ENCODE peak calls at places on chromosomes 16 and 17, in eight cellular contexts. One of them, this sample, is unnamed.

GRCh38 chr17:63973247-63973646 is 529 bp upstream of the SCN4A start:
- DNase-seq in AG04450: no peak
- DNase-seq in BJ: no peak
- DNase-seq in hepatocyte: no peak
- DNase-seq in retinal pigment epithelial cell: no peak
- DNase-seq in mesenchymal stem cell: no peak
- DNase-seq in CD8-positive, alpha-beta T cell: no peak
- DNase-seq in ovary: no peak
- DNase-seq in this sample: no peak

GRCh38 chr17:29718446-29719039 is 95.8 kb upstream of the CORO6 start:
- DNase-seq in AG04450: no peak
- DNase-seq in retinal pigment epithelial cell: no peak
- DNase-seq in BJ: no peak
- DNase-seq in CD8-positive, alpha-beta T cell: no peak
- DNase-seq in ovary: no peak
- DNase-seq in mesenchymal stem cell: no peak
- DNase-seq in hepatocyte: no peak
- DNase-seq in this sample: no peak

GRCh38 chr17:19720631-19721426 is 4.4 kb upstream of the SLC47A2 start:
- DNase-seq in BJ: no peak
- DNase-seq in CD8-positive, alpha-beta T cell: no peak
- DNase-seq in ovary: no peak
- DNase-seq in hepatocyte: peak; percentile 79
- DNase-seq in AG04450: no peak
- DNase-seq in mesenchymal stem cell: no peak
- DNase-seq in retinal pigment epithelial cell: no peak
- DNase-seq in this sample: no peak

GRCh38 chr16:22220076-22220453 is 14.0 kb downstream of the EEF2K start:
- DNase-seq in CD8-positive, alpha-beta T cell: no peak
- DNase-seq in AG04450: no peak
- DNase-seq in retinal pigment epithelial cell: no peak
- DNase-seq in BJ: no peak
- DNase-seq in mesenchymal stem cell: peak; percentile 61
- DNase-seq in hepatocyte: peak; percentile 28
- DNase-seq in ovary: peak; percentile 62
- DNase-seq in this sample: no peak

GRCh38 chr17:64343833-64344637 is 46.6 kb downstream of the PECAM1 start:
- DNase-seq in retinal pigment epithelial cell: peak; percentile 20
- DNase-seq in AG04450: peak; percentile 46
- DNase-seq in ovary: peak; percentile 59
- DNase-seq in CD8-positive, alpha-beta T cell: no peak
- DNase-seq in mesenchymal stem cell: peak; percentile 95
- DNase-seq in BJ: no peak
- DNase-seq in hepatocyte: peak; percentile 69
- DNase-seq in this sample: no peak

GRCh38 chr17:37292429-37293139 is 83.2 kb upstream of the C17orf78 start:
- DNase-seq in retinal pigment epithelial cell: no peak
- DNase-seq in ovary: no peak
- DNase-seq in AG04450: no peak
- DNase-seq in mesenchymal stem cell: no peak
- DNase-seq in hepatocyte: no peak
- DNase-seq in BJ: no peak
- DNase-seq in CD8-positive, alpha-beta T cell: no peak
- DNase-seq in this sample: no peak

GRCh38 chr17:82793974-82794620 is 42.2 kb downstream of the TBCD start:
- DNase-seq in CD8-positive, alpha-beta T cell: no peak
- DNase-seq in ovary: no peak
- DNase-seq in hepatocyte: peak; percentile 49
- DNase-seq in retinal pigment epithelial cell: no peak
- DNase-seq in BJ: no peak
- DNase-seq in AG04450: no peak
- DNase-seq in mesenchymal stem cell: no peak
- DNase-seq in this sample: no peak

GRCh38 chr16:82649766-82650165 is 23.0 kb downstream of the CDH13 start:
- DNase-seq in ovary: no peak
- DNase-seq in retinal pigment epithelial cell: peak; percentile 59
- DNase-seq in CD8-positive, alpha-beta T cell: no peak
- DNase-seq in hepatocyte: no peak
- DNase-seq in mesenchymal stem cell: no peak
- DNase-seq in BJ: no peak
- DNase-seq in AG04450: no peak
- DNase-seq in this sample: no peak

GRCh38 chr16:69131167-69131748 is 1.1 kb downstream of the CHTF8 start:
- DNase-seq in CD8-positive, alpha-beta T cell: no peak
- DNase-seq in AG04450: no peak
- DNase-seq in ovary: no peak
- DNase-seq in BJ: no peak
- DNase-seq in mesenchymal stem cell: peak; percentile 38
- DNase-seq in retinal pigment epithelial cell: no peak
- DNase-seq in hepatocyte: peak; percentile 36
- DNase-seq in this sample: no peak

GRCh38 chr16:52577130-52577706 is 30.3 kb upstream of the TOX3 start:
- DNase-seq in mesenchymal stem cell: no peak
- DNase-seq in hepatocyte: no peak
- DNase-seq in retinal pigment epithelial cell: no peak
- DNase-seq in CD8-positive, alpha-beta T cell: no peak
- DNase-seq in AG04450: no peak
- DNase-seq in ovary: no peak
- DNase-seq in BJ: no peak
- DNase-seq in this sample: no peak

GRCh38 chr17:27323538-27324212 is 29.8 kb downstream of the WSB1 start:
- DNase-seq in CD8-positive, alpha-beta T cell: no peak
- DNase-seq in hepatocyte: peak; percentile 80
- DNase-seq in AG04450: no peak
- DNase-seq in mesenchymal stem cell: peak; percentile 62
- DNase-seq in ovary: peak; percentile 44
- DNase-seq in BJ: peak; percentile 31
- DNase-seq in retinal pigment epithelial cell: no peak
- DNase-seq in this sample: peak; percentile 23

GRCh38 chr16:9138021-9138680 is 46.7 kb downstream of the HAPSTR1 start:
- DNase-seq in retinal pigment epithelial cell: no peak
- DNase-seq in ovary: no peak
- DNase-seq in BJ: no peak
- DNase-seq in hepatocyte: no peak
- DNase-seq in AG04450: no peak
- DNase-seq in CD8-positive, alpha-beta T cell: no peak
- DNase-seq in mesenchymal stem cell: no peak
- DNase-seq in this sample: no peak

GRCh38 chr17:6456914-6457687 is 12.8 kb downstream of the PIMREG start:
- DNase-seq in mesenchymal stem cell: peak; percentile 85
- DNase-seq in ovary: no peak
- DNase-seq in hepatocyte: peak; percentile 57
- DNase-seq in CD8-positive, alpha-beta T cell: no peak
- DNase-seq in BJ: no peak
- DNase-seq in AG04450: no peak
- DNase-seq in retinal pigment epithelial cell: no peak
- DNase-seq in this sample: no peak

GRCh38 chr17:73308017-73308823 is 3.6 kb downstream of the CDC42EP4 start:
- DNase-seq in hepatocyte: peak; percentile 93
- DNase-seq in ovary: peak; percentile 92
- DNase-seq in AG04450: no peak
- DNase-seq in CD8-positive, alpha-beta T cell: no peak
- DNase-seq in mesenchymal stem cell: peak; percentile 94
- DNase-seq in retinal pigment epithelial cell: peak; percentile 86
- DNase-seq in BJ: peak; percentile 68
- DNase-seq in this sample: no peak

GRCh38 chr17:81519284-81520020 is 6.9 kb upstream of the ACTG1 start:
- DNase-seq in retinal pigment epithelial cell: no peak
- DNase-seq in ovary: no peak
- DNase-seq in AG04450: no peak
- DNase-seq in CD8-positive, alpha-beta T cell: peak; percentile 82
- DNase-seq in hepatocyte: peak; percentile 93
- DNase-seq in mesenchymal stem cell: no peak
- DNase-seq in BJ: no peak
- DNase-seq in this sample: no peak

GRCh38 chr16:29694384-29695195 is 15.6 kb downstream of the QPRT start:
- DNase-seq in AG04450: no peak
- DNase-seq in retinal pigment epithelial cell: no peak
- DNase-seq in hepatocyte: no peak
- DNase-seq in CD8-positive, alpha-beta T cell: no peak
- DNase-seq in ovary: peak; percentile 18
- DNase-seq in BJ: no peak
- DNase-seq in mesenchymal stem cell: no peak
- DNase-seq in this sample: peak; percentile 58

GRCh38 chr16:22948058-22948602 is 134.2 kb downstream of the HS3ST2 start:
- DNase-seq in hepatocyte: no peak
- DNase-seq in BJ: no peak
- DNase-seq in mesenchymal stem cell: no peak
- DNase-seq in AG04450: no peak
- DNase-seq in retinal pigment epithelial cell: no peak
- DNase-seq in CD8-positive, alpha-beta T cell: no peak
- DNase-seq in ovary: no peak
- DNase-seq in this sample: no peak

GRCh38 chr16:79593074-79593531 is 7.4 kb downstream of the MAF start:
- DNase-seq in BJ: no peak
- DNase-seq in mesenchymal stem cell: peak; percentile 16
- DNase-seq in ovary: no peak
- DNase-seq in retinal pigment epithelial cell: no peak
- DNase-seq in hepatocyte: no peak
- DNase-seq in AG04450: no peak
- DNase-seq in CD8-positive, alpha-beta T cell: no peak
- DNase-seq in this sample: no peak
- H3K4me3 ChIP-seq in BJ: no peak overlapping the region
- H3K4me3 ChIP-seq in mesenchymal stem cell: no peak overlapping the region
- H3K4me3 ChIP-seq in ovary: no peak overlapping the region
- H3K4me3 ChIP-seq in retinal pigment epithelial cell: no peak overlapping the region
- H3K4me3 ChIP-seq in hepatocyte: no peak overlapping the region
- H3K4me3 ChIP-seq in AG04450: no peak overlapping the region
- H3K4me3 ChIP-seq in CD8-positive, alpha-beta T cell: no peak overlapping the region
- H3K4me3 ChIP-seq in this sample: no peak overlapping the region

GRCh38 chr16:87409781-87410180 is 17.6 kb downstream of the MAP1LC3B start:
- DNase-seq in AG04450: no peak
- DNase-seq in CD8-positive, alpha-beta T cell: no peak
- DNase-seq in retinal pigment epithelial cell: peak; percentile 67
- DNase-seq in BJ: no peak
- DNase-seq in hepatocyte: no peak
- DNase-seq in mesenchymal stem cell: no peak
- DNase-seq in ovary: no peak
- DNase-seq in this sample: no peak
- H3K4me3 ChIP-seq in AG04450: no peak overlapping the region
- H3K4me3 ChIP-seq in CD8-positive, alpha-beta T cell: no peak overlapping the region
- H3K4me3 ChIP-seq in retinal pigment epithelial cell: no peak overlapping the region
- H3K4me3 ChIP-seq in BJ: no peak overlapping the region
- H3K4me3 ChIP-seq in hepatocyte: no peak overlapping the region
- H3K4me3 ChIP-seq in mesenchymal stem cell: no peak overlapping the region
- H3K4me3 ChIP-seq in ovary: no peak overlapping the region
- H3K4me3 ChIP-seq in this sample: no peak overlapping the region

DNA sequence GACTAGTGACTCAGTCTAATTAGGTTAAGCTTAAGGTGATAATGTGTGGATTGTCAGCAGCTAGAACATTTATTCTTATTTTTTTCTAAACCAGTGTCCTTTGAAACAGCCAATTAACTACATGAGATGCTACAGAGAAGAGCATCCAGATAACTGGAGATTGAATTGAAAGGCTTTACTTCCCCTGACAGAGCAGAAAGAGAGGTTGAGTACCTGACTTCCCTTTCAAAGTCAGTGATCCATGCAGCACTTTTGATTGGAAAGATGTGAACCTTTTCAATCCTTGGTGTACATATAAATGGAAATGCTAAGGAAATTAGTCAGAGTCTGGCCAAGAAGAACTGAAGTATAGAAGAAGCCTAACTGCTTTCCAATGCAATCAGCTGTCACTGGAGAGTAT is 653.8 kb downstream of the CDH8 start:
- DNase-seq in hepatocyte: no peak
- DNase-seq in BJ: no peak
- DNase-seq in AG04450: no peak
- DNase-seq in CD8-positive, alpha-beta T cell: no peak
- DNase-seq in ovary: no peak
- DNase-seq in retinal pigment epithelial cell: no peak
- DNase-seq in mesenchymal stem cell: no peak
- DNase-seq in this sample: no peak
- H3K4me3 ChIP-seq in hepatocyte: no peak overlapping the region
- H3K4me3 ChIP-seq in BJ: no peak overlapping the region
- H3K4me3 ChIP-seq in AG04450: no peak overlapping the region
- H3K4me3 ChIP-seq in CD8-positive, alpha-beta T cell: no peak overlapping the region
- H3K4me3 ChIP-seq in ovary: no peak overlapping the region
- H3K4me3 ChIP-seq in retinal pigment epithelial cell: no peak overlapping the region
- H3K4me3 ChIP-seq in mesenchymal stem cell: no peak overlapping the region
- H3K4me3 ChIP-seq in this sample: no peak overlapping the region

GRCh38 chr16:11562941-11563340 is 23.8 kb downstream of the LITAF start:
- DNase-seq in ovary: no peak
- DNase-seq in CD8-positive, alpha-beta T cell: no peak
- DNase-seq in AG04450: no peak
- DNase-seq in retinal pigment epithelial cell: no peak
- DNase-seq in mesenchymal stem cell: no peak
- DNase-seq in BJ: no peak
- DNase-seq in hepatocyte: no peak
- DNase-seq in this sample: no peak

GRCh38 chr16:11562411-11562810 is 24.3 kb downstream of the LITAF start:
- DNase-seq in AG04450: no peak
- DNase-seq in ovary: no peak
- DNase-seq in CD8-positive, alpha-beta T cell: no peak
- DNase-seq in mesenchymal stem cell: no peak
- DNase-seq in BJ: no peak
- DNase-seq in hepatocyte: no peak
- DNase-seq in retinal pigment epithelial cell: no peak
- DNase-seq in this sample: no peak

GRCh38 chr16:11561856-11562255 is 24.9 kb downstream of the LITAF start:
- DNase-seq in mesenchymal stem cell: no peak
- DNase-seq in CD8-positive, alpha-beta T cell: no peak
- DNase-seq in BJ: no peak
- DNase-seq in AG04450: no peak
- DNase-seq in ovary: no peak
- DNase-seq in hepatocyte: no peak
- DNase-seq in retinal pigment epithelial cell: no peak
- DNase-seq in this sample: no peak

GRCh38 chr16:11561440-11561797 is 25.3 kb downstream of the LITAF start:
- DNase-seq in BJ: peak; percentile 31
- DNase-seq in ovary: no peak
- DNase-seq in AG04450: no peak
- DNase-seq in retinal pigment epithelial cell: no peak
- DNase-seq in CD8-positive, alpha-beta T cell: no peak
- DNase-seq in hepatocyte: no peak
- DNase-seq in mesenchymal stem cell: peak; percentile 17
- DNase-seq in this sample: no peak

GRCh38 chr16:11560701-11561439 is 25.8 kb downstream of the LITAF start:
- DNase-seq in CD8-positive, alpha-beta T cell: peak; percentile 79
- DNase-seq in mesenchymal stem cell: peak; percentile 78
- DNase-seq in retinal pigment epithelial cell: no peak
- DNase-seq in BJ: peak; percentile 54
- DNase-seq in AG04450: no peak
- DNase-seq in ovary: peak; percentile 54
- DNase-seq in hepatocyte: peak; percentile 21
- DNase-seq in this sample: no peak
- H3K4me3 ChIP-seq in CD8-positive, alpha-beta T cell: peak overlapping the region; percentile 42
- H3K4me3 ChIP-seq in mesenchymal stem cell: no peak overlapping the region
- H3K4me3 ChIP-seq in retinal pigment epithelial cell: no peak overlapping the region
- H3K4me3 ChIP-seq in BJ: no peak overlapping the region
- H3K4me3 ChIP-seq in AG04450: no peak overlapping the region
- H3K4me3 ChIP-seq in ovary: no peak overlapping the region
- H3K4me3 ChIP-seq in hepatocyte: no peak overlapping the region
- H3K4me3 ChIP-seq in this sample: no peak overlapping the region

GRCh38 chr17:78883533-78884131 is 19.4 kb downstream of the CEP295NL start:
- DNase-seq in CD8-positive, alpha-beta T cell: no peak
- DNase-seq in BJ: peak; percentile 88
- DNase-seq in hepatocyte: peak; percentile 90
- DNase-seq in retinal pigment epithelial cell: peak; percentile 99
- DNase-seq in mesenchymal stem cell: peak; percentile 98
- DNase-seq in ovary: peak; percentile 88
- DNase-seq in AG04450: peak; percentile 93
- DNase-seq in this sample: peak; percentile 93
- H3K4me3 ChIP-seq in CD8-positive, alpha-beta T cell: no peak overlapping the region
- H3K4me3 ChIP-seq in BJ: peak overlapping the region; percentile 31
- H3K4me3 ChIP-seq in hepatocyte: no peak overlapping the region
- H3K4me3 ChIP-seq in retinal pigment epithelial cell: peak overlapping the region; percentile 26
- H3K4me3 ChIP-seq in mesenchymal stem cell: peak overlapping the region; percentile 32
- H3K4me3 ChIP-seq in ovary: peak overlapping the region; percentile 29
- H3K4me3 ChIP-seq in AG04450: peak overlapping the region; percentile 50
- H3K4me3 ChIP-seq in this sample: peak overlapping the region; percentile 31

This sample was measured in skeletal muscle cell.